ENCODE peak calls at places on chromosomes 16 and 17, in eight cellular contexts. S is NCI-H460; A is CD4-positive, CD25-positive, alpha-beta regulatory T cell; P is stimulated activated CD8-positive, alpha-beta memory T cell treated with anti-CD3 and anti-CD28 coated beads, Interleukin-7, amount 100 ng/mL, for 1 hour; C is foreskin fibroblast; I is iris pigment epithelial cell; X is AG08396; M is HuH-7. L is an unnamed sample.

GRCh38 chr16:85042126-85042525 is 14.5 kb downstream of the KIAA0513 start:
- DNase-seq in A (no peak), I (no peak), P (no peak), C (no peak), M (no peak), S (no peak), X (no peak), L (no peak)

GRCh38 chr17:2909853-2910234 is 113.6 kb downstream of the RAP1GAP2 start:
- DNase-seq in C (no peak), P (no peak), X (no peak), I (no peak), A (no peak), M (no peak), S (no peak), L (no peak)

GRCh38 chr16:80341242-80341641 is 199.6 kb upstream of the DYNLRB2 start:
- DNase-seq in S (no peak), I (no peak), C (no peak), X (no peak), A (no peak), P (no peak), M (peak; percentile 60), L (no peak)

GRCh38 chr17:67800495-67800928 is 24.8 kb upstream of the BPTF start:
- DNase-seq in I (peak; percentile 83), P (peak; percentile 14), S (peak; percentile 82), M (peak; percentile 71), X (peak; percentile 82), A (peak; percentile 14), C (peak; percentile 73), L (peak; percentile 44)

GRCh38 chr17:14784997-14785696 is 480.0 kb downstream of the PMP22 start:
- DNase-seq in A (peak; percentile 38), C (no peak), X (no peak), I (no peak), M (peak; percentile 14), P (no peak), S (no peak), L (peak; percentile 33)

GRCh38 chr17:40035162-40035559 is 19.0 kb downstream of the MED24 start:
- DNase-seq in C (peak; percentile 55), A (no peak), M (peak; percentile 79), S (peak; percentile 40), X (peak; percentile 52), I (peak; percentile 60), P (no peak), L (no peak)

GRCh38 chr17:40541060-40541872 is 24.0 kb downstream of the CCR7 start:
- DNase-seq in X (no peak), A (peak; percentile 65), C (no peak), P (no peak), M (no peak), I (no peak), S (no peak), L (no peak)

GRCh38 chr16:15493416-15494181 is 59.2 kb downstream of the BMERB1 start:
- DNase-seq in M (no peak), A (no peak), C (peak; percentile 85), X (no peak), P (no peak), S (peak; percentile 27), I (peak; percentile 61), L (no peak)

GRCh38 chr17:62592305-62593099 is 35.0 kb upstream of the MRC2 start:
- DNase-seq in A (no peak), M (no peak), X (no peak), I (peak; percentile 66), P (no peak), S (no peak), C (no peak), L (peak; percentile 70)

GRCh38 chr17:43732961-43733360 is 25.6 kb downstream of the SOST start:
- DNase-seq in P (no peak), X (peak; percentile 51), A (no peak), C (peak; percentile 82), M (no peak), S (no peak), I (peak; percentile 82), L (peak; percentile 66)

GRCh38 chr16:57723170-57723569 is 12.4 kb upstream of the KATNB1 start:
- DNase-seq in P (no peak), S (no peak), C (no peak), M (peak; percentile 50), I (no peak), A (no peak), X (no peak), L (no peak)

GRCh38 chr17:72258711-72259110 is 137.9 kb downstream of the SOX9 start:
- DNase-seq in A (no peak), M (peak; percentile 19), S (no peak), X (no peak), P (no peak), C (no peak), I (no peak), L (no peak)

GRCh38 chr16:73183678-73184092 is 135.8 kb upstream of the ZFHX3 start:
- DNase-seq in S (no peak), P (no peak), M (no peak), I (no peak), A (no peak), X (no peak), C (peak; percentile 67), L (no peak)

GRCh38 chr17:46984892-46985291 is 5.8 kb upstream of the RPRML start:
- DNase-seq in C (no peak), M (no peak), P (no peak), A (no peak), S (no peak), X (no peak), I (no peak), L (no peak)

GRCh38 chr16:29012913-29013641 is 28.2 kb downstream of the LAT start:
- DNase-seq in S (no peak), X (no peak), A (peak; percentile 71), M (no peak), P (no peak), I (no peak), C (no peak), L (no peak)

GRCh38 chr16:26599786-26600107 is 467.0 kb upstream of the C16orf82 start:
- DNase-seq in I (no peak), A (no peak), C (no peak), P (no peak), S (no peak), X (no peak), M (no peak), L (no peak)

GRCh38 chr17:22507823-22508222 is 815.5 kb downstream of the KCNJ18 start:
- DNase-seq in A (no peak), S (no peak), I (no peak), P (no peak), C (no peak), X (no peak), M (no peak), L (no peak)

GRCh38 chr16:87165151-87165550 is 152.0 kb downstream of the C16orf95 start:
- DNase-seq in X (no peak), M (no peak), P (no peak), C (no peak), A (no peak), S (no peak), I (no peak), L (peak; percentile 63)

GRCh38 chr17:80847506-80848230 is 144.0 kb upstream of the CHMP6 start:
- DNase-seq in C (no peak), P (peak; percentile 42), X (no peak), I (no peak), M (no peak), A (peak; percentile 44), S (no peak), L (no peak)

GRCh38 chr17:73030501-73030911 is 62.0 kb downstream of the SLC39A11 start:
- DNase-seq in X (peak; percentile 60), S (no peak), P (no peak), I (no peak), A (no peak), M (peak; percentile 61), C (peak; percentile 39), L (no peak)

GRCh38 chr17:77211681-77212080 is 70.9 kb downstream of the SEC14L1 start:
- DNase-seq in M (no peak), C (no peak), I (no peak), X (no peak), P (no peak), A (no peak), S (no peak), L (no peak)

GRCh38 chr16:56603589-56603988 is 4.8 kb upstream of the MT2A start:
- DNase-seq in S (peak; percentile 62), C (peak; percentile 36), A (no peak), I (peak; percentile 32), P (no peak), M (peak; percentile 51), X (peak; percentile 35), L (no peak)

GRCh38 chr17:69677130-69677529 is 262.6 kb downstream of the MAP2K6 start:
- DNase-seq in C (no peak), A (no peak), S (peak; percentile 7), X (no peak), P (no peak), M (no peak), I (peak; percentile 61), L (no peak)

GRCh38 chr16:4463522-4464163 is 10.8 kb downstream of the NMRAL1 start:
- DNase-seq in X (no peak), P (no peak), I (no peak), C (no peak), A (no peak), M (no peak), S (no peak), L (peak; percentile 18)

GRCh38 chr17:72119963-72120877 is 600 bp upstream of the SOX9 start:
- DNase-seq in P (no peak), C (peak; percentile 76), M (peak; percentile 58), I (peak; percentile 87), A (no peak), X (peak; percentile 78), S (no peak), L (peak; percentile 72)

GRCh38 chr17:313911-314613 is 38.5 kb downstream of the RPH3AL start:
- DNase-seq in M (no peak), P (no peak), I (no peak), A (no peak), C (no peak), X (no peak), S (no peak), L (no peak)

L was measured in foreskin keratinocyte.